ENCODE peak calls at places on chromosomes 16 and 17, in five cellular contexts. One of them, this sample, is unnamed.

GRCh38 chr16:58582133-58582532 is 47.5 kb downstream of the CNOT1 start:
- DNase-seq in GM12892: no peak
- DNase-seq in GM12891: no peak
- DNase-seq in stomach: no peak
- DNase-seq in A549: no peak
- DNase-seq in this sample: no peak

GRCh38 chr16:4317471-4318170 is 1.8 kb downstream of the GLIS2 start:
- DNase-seq in A549: peak
- DNase-seq in stomach: no peak
- DNase-seq in GM12892: no peak
- DNase-seq in GM12891: no peak
- DNase-seq in this sample: peak

GRCh38 chr16:2432801-2433505 is 3.7 kb downstream of the CCNF start:
- DNase-seq in GM12892: no peak
- DNase-seq in A549: no peak
- DNase-seq in stomach: no peak
- DNase-seq in GM12891: no peak
- DNase-seq in this sample: no peak

GRCh38 chr16:69725480-69726312 is 664 bp downstream of the NQO1 start:
- DNase-seq in A549: no peak
- DNase-seq in GM12892: no peak
- DNase-seq in stomach: peak
- DNase-seq in GM12891: no peak
- DNase-seq in this sample: no peak

GRCh38 chr17:2064511-2064910 is 9.6 kb downstream of the HIC1 start:
- DNase-seq in GM12891: no peak
- DNase-seq in stomach: no peak
- DNase-seq in A549: no peak
- DNase-seq in GM12892: no peak
- DNase-seq in this sample: no peak

GRCh38 chr17:1709971-1710806 is at the start of gene TLCD2:
- DNase-seq in stomach: peak
- DNase-seq in GM12891: no peak
- DNase-seq in A549: peak
- DNase-seq in GM12892: no peak
- DNase-seq in this sample: peak

GRCh38 chr16:54171855-54172537 is 114.6 kb downstream of the IRX3 start:
- DNase-seq in GM12891: no peak
- DNase-seq in stomach: no peak
- DNase-seq in GM12892: no peak
- DNase-seq in A549: no peak
- DNase-seq in this sample: no peak

GRCh38 chr17:42670925-42671657 is 5.7 kb downstream of the PLEKHH3 start:
- DNase-seq in GM12892: no peak
- DNase-seq in GM12891: no peak
- DNase-seq in stomach: no peak
- DNase-seq in A549: no peak
- DNase-seq in this sample: no peak

GRCh38 chr17:1574697-1575471 is 12.3 kb upstream of the PITPNA start:
- DNase-seq in GM12892: no peak
- DNase-seq in stomach: no peak
- DNase-seq in GM12891: no peak
- DNase-seq in A549: no peak
- DNase-seq in this sample: no peak

GRCh38 chr17:16419074-16419928 is 3.9 kb downstream of the TRPV2 start:
- DNase-seq in GM12891: no peak
- DNase-seq in stomach: no peak
- DNase-seq in GM12892: no peak
- DNase-seq in A549: peak
- DNase-seq in this sample: peak

GRCh38 chr16:83458612-83459011 is 349.2 kb upstream of the HSBP1 start:
- DNase-seq in GM12892: no peak
- DNase-seq in GM12891: no peak
- DNase-seq in A549: no peak
- DNase-seq in stomach: no peak
- DNase-seq in this sample: peak

GRCh38 chr17:77571562-77571981 is 386.9 kb upstream of the TNRC6C start:
- DNase-seq in GM12891: no peak
- DNase-seq in A549: no peak
- DNase-seq in GM12892: no peak
- DNase-seq in stomach: peak
- DNase-seq in this sample: no peak

GRCh38 chr17:30372755-30373154 is 6.0 kb upstream of the CPD start:
- DNase-seq in A549: peak
- DNase-seq in GM12891: no peak
- DNase-seq in stomach: no peak
- DNase-seq in GM12892: no peak
- DNase-seq in this sample: peak

GRCh38 chr17:39944393-39944711 is 16.8 kb downstream of the LRRC3C start:
- DNase-seq in A549: no peak
- DNase-seq in stomach: no peak
- DNase-seq in GM12891: no peak
- DNase-seq in GM12892: no peak
- DNase-seq in this sample: no peak

GRCh38 chr16:89395150-89396142 is 94.9 kb downstream of the ANKRD11 start:
- DNase-seq in A549: peak
- DNase-seq in GM12892: no peak
- DNase-seq in GM12891: no peak
- DNase-seq in stomach: peak
- DNase-seq in this sample: peak

GRCh38 chr16:74825016-74825415 is 50.4 kb upstream of the FA2H start:
- DNase-seq in GM12892: no peak
- DNase-seq in A549: no peak
- DNase-seq in stomach: no peak
- DNase-seq in GM12891: no peak
- DNase-seq in this sample: no peak

GRCh38 chr16:9849697-9850245 is 332.5 kb downstream of the GRIN2A start:
- DNase-seq in GM12892: no peak
- DNase-seq in A549: no peak
- DNase-seq in stomach: no peak
- DNase-seq in GM12891: no peak
- DNase-seq in this sample: no peak

GRCh38 chr16:89345663-89346150 is 128.2 kb downstream of the ZNF778 start:
- DNase-seq in GM12892: no peak
- DNase-seq in A549: peak
- DNase-seq in GM12891: no peak
- DNase-seq in stomach: peak
- DNase-seq in this sample: no peak

GRCh38 chr16:49602201-49603041 is 228.8 kb downstream of the C16orf78 start:
- DNase-seq in A549: no peak
- DNase-seq in stomach: peak
- DNase-seq in GM12891: no peak
- DNase-seq in GM12892: no peak
- DNase-seq in this sample: no peak

GRCh38 chr16:73365010-73365409 is 317.1 kb upstream of the ZFHX3 start:
- DNase-seq in GM12891: no peak
- DNase-seq in A549: no peak
- DNase-seq in stomach: peak
- DNase-seq in GM12892: no peak
- DNase-seq in this sample: no peak

GRCh38 chr17:41738077-41738800 is 3.8 kb upstream of the HAP1 start:
- DNase-seq in GM12892: peak
- DNase-seq in GM12891: peak
- DNase-seq in stomach: peak
- DNase-seq in A549: peak
- DNase-seq in this sample: peak

GRCh38 chr16:10741844-10742243 is 1.8 kb upstream of the NUBP1 start:
- DNase-seq in GM12891: no peak
- DNase-seq in A549: no peak
- DNase-seq in GM12892: no peak
- DNase-seq in stomach: peak
- DNase-seq in this sample: no peak

GRCh38 chr16:48308535-48308934 is 61.2 kb upstream of the ABCC11 start:
- DNase-seq in GM12892: no peak
- DNase-seq in stomach: no peak
- DNase-seq in A549: no peak
- DNase-seq in GM12891: no peak
- DNase-seq in this sample: no peak

GRCh38 chr17:9768381-9768934 is 22.9 kb downstream of the DHRS7C start:
- DNase-seq in GM12892: no peak
- DNase-seq in GM12891: peak
- DNase-seq in A549: peak
- DNase-seq in stomach: no peak
- DNase-seq in this sample: peak

GRCh38 chr17:17570207-17570797 is 21.2 kb downstream of the PEMT start:
- DNase-seq in GM12891: no peak
- DNase-seq in stomach: peak
- DNase-seq in A549: peak
- DNase-seq in GM12892: no peak
- DNase-seq in this sample: peak

GRCh38 chr16:84670063-84670462 is 21.8 kb downstream of the KLHL36 start:
- DNase-seq in GM12891: no peak
- DNase-seq in GM12892: no peak
- DNase-seq in A549: no peak
- DNase-seq in stomach: no peak
- DNase-seq in this sample: no peak

GRCh38 chr17:6556121-6557039 is at the start of gene PITPNM3:
- DNase-seq in GM12892: no peak
- DNase-seq in GM12891: no peak
- DNase-seq in stomach: peak
- DNase-seq in A549: no peak
- DNase-seq in this sample: no peak

GRCh38 chr16:15701975-15702970 is 52.2 kb downstream of the NDE1 start:
- DNase-seq in A549: no peak
- DNase-seq in GM12891: no peak
- DNase-seq in GM12892: no peak
- DNase-seq in stomach: no peak
- DNase-seq in this sample: no peak

GRCh38 chr16:84687715-84688114 is 12.1 kb upstream of the USP10 start:
- DNase-seq in GM12891: no peak
- DNase-seq in GM12892: no peak
- DNase-seq in A549: no peak
- DNase-seq in stomach: no peak
- DNase-seq in this sample: no peak

GRCh38 chr16:9102379-9102778 is 10.9 kb downstream of the HAPSTR1 start:
- DNase-seq in stomach: no peak
- DNase-seq in GM12891: no peak
- DNase-seq in GM12892: no peak
- DNase-seq in A549: peak
- DNase-seq in this sample: peak

GRCh38 chr16:2955438-2955778 is 8.7 kb upstream of the KREMEN2 start:
- DNase-seq in A549: no peak
- DNase-seq in stomach: no peak
- DNase-seq in GM12892: no peak
- DNase-seq in GM12891: no peak
- DNase-seq in this sample: no peak

GRCh38 chr17:74296548-74296936 is 22.5 kb downstream of the DNAI2 start:
- DNase-seq in GM12891: no peak
- DNase-seq in stomach: peak
- DNase-seq in A549: peak
- DNase-seq in GM12892: no peak
- DNase-seq in this sample: peak

GRCh38 chr16:28210979-28211505 is 723 bp downstream of the XPO6 start:
- DNase-seq in A549: peak
- DNase-seq in stomach: peak
- DNase-seq in GM12891: peak
- DNase-seq in GM12892: peak
- DNase-seq in this sample: peak
- TF ChIP-seq POLR2A in A549: no peak
- TF ChIP-seq POLR2A in stomach: no peak
- TF ChIP-seq POLR2A in GM12891: peak
- TF ChIP-seq POLR2A in GM12892: no peak
- TF ChIP-seq POLR2A in this sample: peak

GRCh38 chr16:681746-682427 is 1.7 kb downstream of the STUB1 start:
- DNase-seq in GM12891: no peak
- DNase-seq in A549: no peak
- DNase-seq in GM12892: no peak
- DNase-seq in stomach: no peak
- DNase-seq in this sample: no peak
- TF ChIP-seq POLR2A in GM12891: peak
- TF ChIP-seq POLR2A in A549: peak
- TF ChIP-seq POLR2A in GM12892: no peak
- TF ChIP-seq POLR2A in stomach: no peak
- TF ChIP-seq POLR2A in this sample: no peak

DNA sequence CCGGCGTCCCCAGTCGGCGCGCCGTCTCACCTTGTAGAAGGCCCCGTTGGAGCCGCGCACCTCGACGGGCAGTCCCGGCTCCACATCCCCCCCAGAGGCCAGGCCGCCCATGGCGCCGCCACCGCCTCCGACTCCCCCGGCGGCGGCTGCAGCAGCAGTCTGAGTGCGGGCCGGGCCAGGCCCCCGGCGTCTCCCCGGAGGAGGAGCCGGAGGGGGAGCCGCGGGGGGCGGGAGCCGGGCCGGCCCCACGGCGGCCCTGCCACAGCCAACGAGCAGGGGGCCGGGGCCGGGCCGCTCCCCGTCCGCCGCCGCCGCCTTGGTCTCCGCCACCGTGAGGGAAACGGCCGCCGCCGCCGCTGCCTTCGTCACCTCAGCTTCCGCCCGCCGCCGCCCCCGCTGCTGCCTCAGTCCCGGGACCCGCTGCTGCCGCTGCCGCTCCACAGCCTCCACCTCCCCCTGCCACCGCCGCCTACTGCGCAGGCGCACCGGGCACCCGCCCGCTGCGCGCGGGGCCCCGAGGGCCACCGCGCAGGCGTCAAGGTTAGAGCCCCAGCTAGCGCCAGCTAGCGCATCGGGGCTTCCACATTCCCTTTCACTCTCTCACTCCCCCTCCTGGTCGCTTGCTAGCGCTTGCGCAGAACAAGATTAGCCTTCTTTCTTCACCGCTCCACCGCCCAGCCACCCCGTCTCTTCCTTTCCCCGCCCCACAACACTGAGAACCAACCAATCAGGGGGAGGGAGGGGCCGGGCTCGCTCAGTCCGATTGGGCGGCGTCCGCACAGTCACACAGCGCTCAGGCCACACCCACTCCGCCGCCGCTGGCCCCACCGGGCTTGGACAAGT is at the start of gene FXR2:
- DNase-seq in GM12892: peak
- DNase-seq in GM12891: peak
- DNase-seq in stomach: peak
- DNase-seq in A549: peak
- DNase-seq in this sample: peak
- TF ChIP-seq POLR2A in GM12892: peak
- TF ChIP-seq POLR2A in GM12891: no peak
- TF ChIP-seq POLR2A in stomach: no peak
- TF ChIP-seq POLR2A in A549: peak
- TF ChIP-seq POLR2A in this sample: peak

DNA sequence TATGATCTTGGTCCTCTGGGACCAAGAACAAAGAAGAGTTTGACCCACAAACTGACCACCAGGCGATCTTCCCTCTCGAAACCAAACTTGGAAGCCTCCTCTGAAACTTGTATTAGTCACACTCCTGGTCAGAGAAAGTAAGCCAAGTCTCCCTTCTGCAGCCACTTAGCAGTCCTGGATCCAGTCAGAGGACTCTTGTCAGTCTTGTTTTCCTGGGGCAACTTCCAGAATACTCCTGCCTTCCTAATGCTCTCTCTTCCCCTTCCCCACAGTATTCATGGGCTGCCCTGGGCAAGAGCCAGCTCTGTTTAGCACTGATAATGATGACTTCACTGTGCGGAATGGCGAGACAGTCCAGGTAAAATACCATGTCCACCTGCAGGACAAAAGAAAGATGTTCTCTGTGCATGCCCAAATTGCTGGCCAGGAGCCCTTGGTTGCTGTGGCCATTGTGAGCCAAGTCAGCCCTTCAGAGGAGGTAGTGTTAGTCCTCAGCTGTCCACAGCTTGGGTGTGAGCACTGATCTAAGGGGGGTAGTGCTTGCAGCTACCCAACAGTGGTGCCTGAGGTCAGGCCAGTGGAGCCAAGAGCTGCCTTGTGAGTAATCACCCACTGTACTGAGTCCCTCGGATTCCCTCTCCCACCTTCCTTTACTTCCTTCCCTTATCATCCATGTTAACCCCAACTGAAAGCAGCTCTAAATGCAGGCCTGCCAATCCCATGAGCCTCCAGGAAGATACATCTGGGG is 31.2 kb downstream of the CDH3 start:
- DNase-seq in GM12892: no peak
- DNase-seq in A549: no peak
- DNase-seq in stomach: no peak
- DNase-seq in GM12891: no peak
- DNase-seq in this sample: no peak
- TF ChIP-seq POLR2A in GM12892: no peak
- TF ChIP-seq POLR2A in A549: no peak
- TF ChIP-seq POLR2A in stomach: no peak
- TF ChIP-seq POLR2A in GM12891: no peak
- TF ChIP-seq POLR2A in this sample: no peak